ENCODE peak calls at places on chromosome 19, in nine cellular contexts. One of them, this sample, is unnamed.

GRCh38 chr19:29491995-29492577 is 33.7 kb upstream of the VSTM2B start:
- DNase-seq in fibroblast of the aortic adventitia: no peak
- DNase-seq in foreskin fibroblast: no peak
- DNase-seq in AG04450: no peak
- DNase-seq in mesothelial cell of epicardium: no peak
- DNase-seq in activated B cell treated with CpG ODN at 0.5 μM for 24 hours: no peak
- DNase-seq in CD4-positive, alpha-beta T cell: no peak
- DNase-seq in fibroblast of mammary gland: no peak
- DNase-seq in colonic mucosa: no peak
- DNase-seq in this sample: no peak

GRCh38 chr19:46967578-46968018 is 52.0 kb upstream of the NPAS1 start:
- DNase-seq in fibroblast of the aortic adventitia: peak
- DNase-seq in foreskin fibroblast: no peak
- DNase-seq in AG04450: no peak
- DNase-seq in mesothelial cell of epicardium: no peak
- DNase-seq in activated B cell treated with CpG ODN at 0.5 μM for 24 hours: no peak
- DNase-seq in CD4-positive, alpha-beta T cell: no peak
- DNase-seq in fibroblast of mammary gland: no peak
- DNase-seq in colonic mucosa: peak
- DNase-seq in this sample: no peak

GRCh38 chr19:16542894-16543498 is 759 bp upstream of the CHERP start:
- DNase-seq in fibroblast of the aortic adventitia: peak
- DNase-seq in foreskin fibroblast: no peak
- DNase-seq in AG04450: no peak
- DNase-seq in mesothelial cell of epicardium: no peak
- DNase-seq in activated B cell treated with CpG ODN at 0.5 μM for 24 hours: no peak
- DNase-seq in CD4-positive, alpha-beta T cell: no peak
- DNase-seq in fibroblast of mammary gland: peak
- DNase-seq in colonic mucosa: no peak
- DNase-seq in this sample: no peak

GRCh38 chr19:58563034-58563573 is 4.7 kb upstream of the UBE2M start:
- DNase-seq in fibroblast of the aortic adventitia: no peak
- DNase-seq in foreskin fibroblast: peak
- DNase-seq in AG04450: no peak
- DNase-seq in mesothelial cell of epicardium: no peak
- DNase-seq in activated B cell treated with CpG ODN at 0.5 μM for 24 hours: peak
- DNase-seq in CD4-positive, alpha-beta T cell: no peak
- DNase-seq in fibroblast of mammary gland: no peak
- DNase-seq in colonic mucosa: peak
- DNase-seq in this sample: no peak

GRCh38 chr19:6312018-6312417 is 21.4 kb downstream of the ACER1 start:
- DNase-seq in fibroblast of the aortic adventitia: no peak
- DNase-seq in foreskin fibroblast: no peak
- DNase-seq in AG04450: no peak
- DNase-seq in mesothelial cell of epicardium: no peak
- DNase-seq in activated B cell treated with CpG ODN at 0.5 μM for 24 hours: no peak
- DNase-seq in CD4-positive, alpha-beta T cell: no peak
- DNase-seq in fibroblast of mammary gland: no peak
- DNase-seq in colonic mucosa: no peak
- DNase-seq in this sample: no peak

GRCh38 chr19:40933025-40933424 is 51.0 kb upstream of the CYP2A7 start:
- DNase-seq in fibroblast of the aortic adventitia: peak
- DNase-seq in foreskin fibroblast: no peak
- DNase-seq in AG04450: no peak
- DNase-seq in mesothelial cell of epicardium: no peak
- DNase-seq in activated B cell treated with CpG ODN at 0.5 μM for 24 hours: no peak
- DNase-seq in CD4-positive, alpha-beta T cell: no peak
- DNase-seq in fibroblast of mammary gland: peak
- DNase-seq in colonic mucosa: no peak
- DNase-seq in this sample: peak

GRCh38 chr19:45376045-45376724 is 5.8 kb upstream of the ERCC2 start:
- DNase-seq in fibroblast of the aortic adventitia: peak
- DNase-seq in foreskin fibroblast: peak
- DNase-seq in AG04450: peak
- DNase-seq in mesothelial cell of epicardium: peak
- DNase-seq in activated B cell treated with CpG ODN at 0.5 μM for 24 hours: no peak
- DNase-seq in CD4-positive, alpha-beta T cell: no peak
- DNase-seq in fibroblast of mammary gland: peak
- DNase-seq in colonic mucosa: no peak
- DNase-seq in this sample: peak

GRCh38 chr19:9453953-9454352 is 18.6 kb upstream of the ZNF266 start:
- DNase-seq in fibroblast of the aortic adventitia: no peak
- DNase-seq in foreskin fibroblast: no peak
- DNase-seq in AG04450: no peak
- DNase-seq in mesothelial cell of epicardium: no peak
- DNase-seq in activated B cell treated with CpG ODN at 0.5 μM for 24 hours: no peak
- DNase-seq in CD4-positive, alpha-beta T cell: no peak
- DNase-seq in fibroblast of mammary gland: no peak
- DNase-seq in colonic mucosa: no peak
- DNase-seq in this sample: no peak

GRCh38 chr19:54526972-54527371 is 24.3 kb downstream of the LAIR2 start:
- DNase-seq in fibroblast of the aortic adventitia: no peak
- DNase-seq in foreskin fibroblast: no peak
- DNase-seq in AG04450: no peak
- DNase-seq in mesothelial cell of epicardium: no peak
- DNase-seq in activated B cell treated with CpG ODN at 0.5 μM for 24 hours: no peak
- DNase-seq in CD4-positive, alpha-beta T cell: no peak
- DNase-seq in fibroblast of mammary gland: no peak
- DNase-seq in colonic mucosa: no peak
- DNase-seq in this sample: no peak

GRCh38 chr19:19613456-19613855 is 5.0 kb downstream of the PBX4 start:
- DNase-seq in fibroblast of the aortic adventitia: peak
- DNase-seq in foreskin fibroblast: peak
- DNase-seq in AG04450: no peak
- DNase-seq in mesothelial cell of epicardium: no peak
- DNase-seq in activated B cell treated with CpG ODN at 0.5 μM for 24 hours: no peak
- DNase-seq in CD4-positive, alpha-beta T cell: no peak
- DNase-seq in fibroblast of mammary gland: no peak
- DNase-seq in colonic mucosa: no peak
- DNase-seq in this sample: peak

GRCh38 chr19:1933245-1933644 is 7.7 kb upstream of the CSNK1G2 start:
- DNase-seq in fibroblast of the aortic adventitia: no peak
- DNase-seq in foreskin fibroblast: no peak
- DNase-seq in AG04450: no peak
- DNase-seq in mesothelial cell of epicardium: no peak
- DNase-seq in activated B cell treated with CpG ODN at 0.5 μM for 24 hours: no peak
- DNase-seq in CD4-positive, alpha-beta T cell: no peak
- DNase-seq in fibroblast of mammary gland: no peak
- DNase-seq in colonic mucosa: no peak
- DNase-seq in this sample: no peak

DNA sequence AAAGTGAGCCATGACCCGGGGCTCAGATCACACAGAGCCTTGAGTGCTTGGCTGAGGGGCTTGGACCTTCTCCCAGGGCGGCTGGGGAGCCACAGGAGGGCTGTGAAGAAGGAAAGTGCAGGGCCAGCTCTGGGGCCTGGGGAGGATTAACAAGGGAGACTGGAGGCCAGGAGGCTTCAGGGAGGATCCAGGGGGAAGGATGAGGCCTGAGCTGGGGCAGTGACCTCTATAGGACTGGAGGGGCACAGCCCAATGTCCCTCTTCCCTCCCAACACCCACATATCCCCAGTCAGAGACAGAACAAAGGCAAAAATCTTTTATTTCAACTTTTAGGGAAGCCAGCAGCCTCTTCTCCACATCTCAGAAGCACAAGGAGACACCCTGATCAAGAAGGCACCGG is 4.7 kb upstream of the SLC17A7 start:
- DNase-seq in fibroblast of the aortic adventitia: no peak
- DNase-seq in foreskin fibroblast: no peak
- DNase-seq in AG04450: no peak
- DNase-seq in mesothelial cell of epicardium: no peak
- DNase-seq in activated B cell treated with CpG ODN at 0.5 μM for 24 hours: no peak
- DNase-seq in CD4-positive, alpha-beta T cell: no peak
- DNase-seq in fibroblast of mammary gland: no peak
- DNase-seq in colonic mucosa: no peak
- DNase-seq in this sample: no peak
- TF ChIP-seq CTCF in fibroblast of the aortic adventitia: no peak
- TF ChIP-seq CTCF in foreskin fibroblast: no peak
- TF ChIP-seq CTCF in AG04450: no peak
- TF ChIP-seq CTCF in mesothelial cell of epicardium: no peak
- TF ChIP-seq CTCF in activated B cell treated with CpG ODN at 0.5 μM for 24 hours: no peak
- TF ChIP-seq CTCF in CD4-positive, alpha-beta T cell: no peak
- TF ChIP-seq CTCF in fibroblast of mammary gland: no peak
- TF ChIP-seq CTCF in colonic mucosa: no peak
- TF ChIP-seq CTCF in this sample: no peak

DNA sequence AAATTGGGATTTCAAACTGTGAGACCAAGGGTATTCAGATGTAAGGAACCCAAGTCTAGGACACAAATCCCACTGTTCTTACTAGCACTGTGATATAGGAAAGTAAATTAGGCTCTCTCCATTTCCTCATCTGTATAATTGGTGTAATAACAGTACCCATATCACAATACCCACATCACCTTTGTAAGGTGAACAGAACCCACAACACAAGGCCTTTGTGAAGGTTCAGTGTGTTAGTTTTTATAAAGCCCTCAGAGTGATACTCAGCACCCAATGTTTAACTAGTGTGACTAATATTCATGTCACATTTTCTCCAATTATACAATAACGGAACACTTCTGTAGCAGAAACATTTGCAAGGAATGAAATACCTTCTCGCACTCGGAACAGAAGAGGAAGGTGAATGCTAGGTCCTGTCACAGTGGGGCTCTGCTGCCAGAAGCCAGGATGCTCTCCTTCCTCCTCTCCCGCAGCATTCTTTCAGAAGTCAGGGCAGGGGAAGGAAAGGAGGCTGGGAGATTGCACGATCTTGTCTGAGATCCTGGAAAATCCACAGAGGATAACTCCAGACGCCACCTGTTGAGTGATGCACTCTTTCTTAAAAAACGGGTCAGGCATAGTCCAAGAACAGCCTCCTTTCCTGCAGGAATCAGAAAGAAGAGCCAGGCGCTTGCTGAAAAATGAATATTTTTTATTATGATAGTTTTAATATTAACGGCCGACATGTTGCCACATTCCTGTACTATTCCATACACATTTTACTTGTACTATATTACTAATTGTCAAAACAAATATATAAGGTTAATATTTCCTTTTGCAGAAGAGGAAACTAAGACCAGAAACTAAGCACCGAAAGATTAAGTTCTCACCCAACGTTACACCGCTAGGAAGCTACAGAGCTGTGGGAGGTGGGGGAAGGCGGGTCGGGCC is 762 bp downstream of the ZNF45 start:
- DNase-seq in fibroblast of the aortic adventitia: peak
- DNase-seq in foreskin fibroblast: peak
- DNase-seq in AG04450: no peak
- DNase-seq in mesothelial cell of epicardium: no peak
- DNase-seq in activated B cell treated with CpG ODN at 0.5 μM for 24 hours: no peak
- DNase-seq in CD4-positive, alpha-beta T cell: no peak
- DNase-seq in fibroblast of mammary gland: peak
- DNase-seq in colonic mucosa: no peak
- DNase-seq in this sample: peak
- TF ChIP-seq CTCF in fibroblast of the aortic adventitia: peak
- TF ChIP-seq CTCF in foreskin fibroblast: no peak
- TF ChIP-seq CTCF in AG04450: peak
- TF ChIP-seq CTCF in mesothelial cell of epicardium: no peak
- TF ChIP-seq CTCF in activated B cell treated with CpG ODN at 0.5 μM for 24 hours: no peak
- TF ChIP-seq CTCF in CD4-positive, alpha-beta T cell: no peak
- TF ChIP-seq CTCF in fibroblast of mammary gland: no peak
- TF ChIP-seq CTCF in colonic mucosa: no peak
- TF ChIP-seq CTCF in this sample: peak

GRCh38 chr19:27777242-27777641 is 1435.7 kb downstream of the UQCRFS1 start:
- DNase-seq in fibroblast of the aortic adventitia: no peak
- DNase-seq in foreskin fibroblast: no peak
- DNase-seq in AG04450: no peak
- DNase-seq in mesothelial cell of epicardium: no peak
- DNase-seq in activated B cell treated with CpG ODN at 0.5 μM for 24 hours: no peak
- DNase-seq in CD4-positive, alpha-beta T cell: no peak
- DNase-seq in fibroblast of mammary gland: no peak
- DNase-seq in colonic mucosa: no peak
- DNase-seq in this sample: no peak

GRCh38 chr19:27776524-27776923 is 1436.4 kb downstream of the UQCRFS1 start:
- DNase-seq in fibroblast of the aortic adventitia: no peak
- DNase-seq in foreskin fibroblast: no peak
- DNase-seq in AG04450: no peak
- DNase-seq in mesothelial cell of epicardium: no peak
- DNase-seq in activated B cell treated with CpG ODN at 0.5 μM for 24 hours: no peak
- DNase-seq in CD4-positive, alpha-beta T cell: no peak
- DNase-seq in fibroblast of mammary gland: no peak
- DNase-seq in colonic mucosa: no peak
- DNase-seq in this sample: no peak

GRCh38 chr19:27776020-27776419 is 1436.9 kb downstream of the UQCRFS1 start:
- DNase-seq in fibroblast of the aortic adventitia: peak
- DNase-seq in foreskin fibroblast: peak
- DNase-seq in AG04450: no peak
- DNase-seq in mesothelial cell of epicardium: no peak
- DNase-seq in activated B cell treated with CpG ODN at 0.5 μM for 24 hours: no peak
- DNase-seq in CD4-positive, alpha-beta T cell: no peak
- DNase-seq in fibroblast of mammary gland: peak
- DNase-seq in colonic mucosa: no peak
- DNase-seq in this sample: peak

GRCh38 chr19:27779953-27780352 is 1433.0 kb downstream of the UQCRFS1 start:
- DNase-seq in fibroblast of the aortic adventitia: no peak
- DNase-seq in foreskin fibroblast: no peak
- DNase-seq in AG04450: no peak
- DNase-seq in mesothelial cell of epicardium: no peak
- DNase-seq in activated B cell treated with CpG ODN at 0.5 μM for 24 hours: no peak
- DNase-seq in CD4-positive, alpha-beta T cell: no peak
- DNase-seq in fibroblast of mammary gland: no peak
- DNase-seq in colonic mucosa: no peak
- DNase-seq in this sample: no peak

DNA sequence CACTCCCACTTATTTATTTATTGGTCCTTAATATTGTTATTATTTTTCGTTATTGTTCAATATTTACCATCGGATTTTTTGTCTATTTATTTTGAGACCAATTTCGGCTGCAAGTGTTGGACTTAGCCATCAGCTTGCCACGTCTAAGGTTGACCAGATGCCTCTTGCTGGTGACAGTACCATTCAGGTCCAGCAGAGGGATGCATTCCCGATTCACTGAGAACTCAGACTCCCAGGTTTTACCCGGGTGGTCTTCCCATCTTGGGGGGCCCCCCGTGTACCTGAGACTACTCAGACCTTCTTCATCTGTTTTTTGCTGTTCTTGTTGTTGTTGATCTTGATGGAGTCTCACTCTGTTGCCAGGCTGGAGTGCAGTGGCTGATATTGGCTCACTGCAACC is 1435.2 kb downstream of the UQCRFS1 start:
- DNase-seq in fibroblast of the aortic adventitia: no peak
- DNase-seq in foreskin fibroblast: no peak
- DNase-seq in AG04450: no peak
- DNase-seq in mesothelial cell of epicardium: no peak
- DNase-seq in activated B cell treated with CpG ODN at 0.5 μM for 24 hours: no peak
- DNase-seq in CD4-positive, alpha-beta T cell: no peak
- DNase-seq in fibroblast of mammary gland: no peak
- DNase-seq in colonic mucosa: no peak
- DNase-seq in this sample: no peak
- TF ChIP-seq CTCF in fibroblast of the aortic adventitia: peak
- TF ChIP-seq CTCF in foreskin fibroblast: peak
- TF ChIP-seq CTCF in AG04450: no peak
- TF ChIP-seq CTCF in mesothelial cell of epicardium: peak
- TF ChIP-seq CTCF in activated B cell treated with CpG ODN at 0.5 μM for 24 hours: no peak
- TF ChIP-seq CTCF in CD4-positive, alpha-beta T cell: no peak
- TF ChIP-seq CTCF in fibroblast of mammary gland: peak
- TF ChIP-seq CTCF in colonic mucosa: no peak
- TF ChIP-seq CTCF in this sample: peak

DNA sequence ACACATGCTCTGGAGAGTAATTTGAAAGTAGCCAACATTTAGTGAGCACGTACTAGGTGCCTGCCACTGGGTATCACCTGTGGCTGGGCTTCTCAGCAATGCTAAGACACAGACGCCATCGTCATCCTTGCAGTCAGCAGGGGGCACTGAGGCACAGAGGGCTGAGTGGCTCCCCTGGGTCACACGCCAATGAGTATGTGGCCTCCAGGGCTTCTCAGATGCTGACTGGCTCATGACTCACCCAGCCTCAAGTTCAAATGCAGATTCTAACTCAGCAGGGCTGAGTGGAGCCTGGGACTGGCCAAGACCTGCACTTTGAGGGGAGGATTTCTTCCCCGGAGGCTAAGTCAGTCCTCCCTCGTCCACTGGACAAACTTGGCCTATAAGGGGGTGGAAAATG is 115.1 kb upstream of the CACNA1A start:
- DNase-seq in fibroblast of the aortic adventitia: peak
- DNase-seq in foreskin fibroblast: peak
- DNase-seq in AG04450: peak
- DNase-seq in mesothelial cell of epicardium: no peak
- DNase-seq in activated B cell treated with CpG ODN at 0.5 μM for 24 hours: no peak
- DNase-seq in CD4-positive, alpha-beta T cell: peak
- DNase-seq in fibroblast of mammary gland: peak
- DNase-seq in colonic mucosa: no peak
- DNase-seq in this sample: peak
- TF ChIP-seq CTCF in fibroblast of the aortic adventitia: peak
- TF ChIP-seq CTCF in foreskin fibroblast: peak
- TF ChIP-seq CTCF in AG04450: peak
- TF ChIP-seq CTCF in mesothelial cell of epicardium: no peak
- TF ChIP-seq CTCF in activated B cell treated with CpG ODN at 0.5 μM for 24 hours: no peak
- TF ChIP-seq CTCF in CD4-positive, alpha-beta T cell: no peak
- TF ChIP-seq CTCF in fibroblast of mammary gland: peak
- TF ChIP-seq CTCF in colonic mucosa: no peak
- TF ChIP-seq CTCF in this sample: peak